ENCODE peak calls at places on chromosomes 7 and 10, in six cellular contexts. One of them, this sample, is unnamed.
A peak's percentile ranks its signal among the peaks of the same experiment; 100 is the strongest.

GRCh38 chr7:148472406-148472805 is 118.2 kb upstream of the C7orf33 start:
- DNase-seq in CD8-positive, alpha-beta memory T cell: no peak
- DNase-seq in neuronal stem cell: no peak
- DNase-seq in neural progenitor cell: no peak
- DNase-seq in heart left ventricle: no peak
- DNase-seq in lung: no peak
- DNase-seq in this sample: no peak

GRCh38 chr10:91493313-91493712 is 83.2 kb downstream of the HECTD2 start:
- DNase-seq in neuronal stem cell: no peak
- DNase-seq in heart left ventricle: no peak
- DNase-seq in lung: no peak
- DNase-seq in CD8-positive, alpha-beta memory T cell: no peak
- DNase-seq in neural progenitor cell: peak; percentile 3
- DNase-seq in this sample: no peak

GRCh38 chr10:120005408-120006280 is 113.1 kb downstream of the SEC23IP start:
- DNase-seq in neural progenitor cell: peak; percentile 43
- DNase-seq in neuronal stem cell: peak; percentile 42
- DNase-seq in heart left ventricle: no peak
- DNase-seq in CD8-positive, alpha-beta memory T cell: no peak
- DNase-seq in lung: no peak
- DNase-seq in this sample: no peak

GRCh38 chr10:71354771-71355170 is 35.7 kb downstream of the SLC29A3 start:
- DNase-seq in neuronal stem cell: no peak
- DNase-seq in neural progenitor cell: no peak
- DNase-seq in heart left ventricle: no peak
- DNase-seq in lung: no peak
- DNase-seq in CD8-positive, alpha-beta memory T cell: no peak
- DNase-seq in this sample: no peak

GRCh38 chr10:91022924-91023707 is 102.2 kb upstream of the ANKRD1 start:
- DNase-seq in CD8-positive, alpha-beta memory T cell: no peak
- DNase-seq in neuronal stem cell: no peak
- DNase-seq in neural progenitor cell: no peak
- DNase-seq in lung: no peak
- DNase-seq in heart left ventricle: no peak
- DNase-seq in this sample: no peak

GRCh38 chr7:73894851-73895441 is 34.0 kb downstream of the TMEM270 start:
- DNase-seq in heart left ventricle: peak; percentile 76
- DNase-seq in lung: peak; percentile 57
- DNase-seq in neuronal stem cell: no peak
- DNase-seq in CD8-positive, alpha-beta memory T cell: no peak
- DNase-seq in neural progenitor cell: no peak
- DNase-seq in this sample: no peak

GRCh38 chr10:129851941-129852650 is 112.0 kb downstream of the EBF3 start:
- DNase-seq in CD8-positive, alpha-beta memory T cell: no peak
- DNase-seq in lung: no peak
- DNase-seq in heart left ventricle: no peak
- DNase-seq in neuronal stem cell: no peak
- DNase-seq in neural progenitor cell: no peak
- DNase-seq in this sample: no peak

GRCh38 chr7:35800718-35801391 is at the start of gene SEPTIN7:
- DNase-seq in neural progenitor cell: peak; percentile 100
- DNase-seq in neuronal stem cell: peak; percentile 99
- DNase-seq in lung: peak; percentile 100
- DNase-seq in heart left ventricle: peak; percentile 100
- DNase-seq in CD8-positive, alpha-beta memory T cell: peak; percentile 99
- DNase-seq in this sample: peak; percentile 92

GRCh38 chr10:132774179-132774904 is 11.6 kb downstream of the NKX6-2 start:
- DNase-seq in CD8-positive, alpha-beta memory T cell: no peak
- DNase-seq in neural progenitor cell: no peak
- DNase-seq in heart left ventricle: no peak
- DNase-seq in neuronal stem cell: no peak
- DNase-seq in lung: no peak
- DNase-seq in this sample: no peak

GRCh38 chr7:24924375-24924774 is 55.6 kb downstream of the OSBPL3 start:
- DNase-seq in heart left ventricle: no peak
- DNase-seq in CD8-positive, alpha-beta memory T cell: peak; percentile 15
- DNase-seq in lung: no peak
- DNase-seq in neural progenitor cell: no peak
- DNase-seq in neuronal stem cell: no peak
- DNase-seq in this sample: no peak

GRCh38 chr7:22612776-22613175 is 112.8 kb upstream of the STEAP1B start:
- DNase-seq in neuronal stem cell: no peak
- DNase-seq in lung: no peak
- DNase-seq in CD8-positive, alpha-beta memory T cell: no peak
- DNase-seq in neural progenitor cell: no peak
- DNase-seq in heart left ventricle: no peak
- DNase-seq in this sample: no peak

GRCh38 chr7:37031571-37032257 is 307.4 kb upstream of the AOAH start:
- DNase-seq in heart left ventricle: peak; percentile 81
- DNase-seq in lung: peak; percentile 83
- DNase-seq in neuronal stem cell: peak; percentile 79
- DNase-seq in CD8-positive, alpha-beta memory T cell: no peak
- DNase-seq in neural progenitor cell: peak; percentile 54
- DNase-seq in this sample: peak; percentile 37

GRCh38 chr7:98869374-98870070 is at the start of gene TMEM130:
- DNase-seq in neuronal stem cell: no peak
- DNase-seq in lung: no peak
- DNase-seq in neural progenitor cell: peak; percentile 65
- DNase-seq in heart left ventricle: no peak
- DNase-seq in CD8-positive, alpha-beta memory T cell: no peak
- DNase-seq in this sample: no peak

GRCh38 chr10:77932016-77932715 is 5.6 kb upstream of the DLG5 start:
- DNase-seq in neuronal stem cell: no peak
- DNase-seq in lung: no peak
- DNase-seq in heart left ventricle: no peak
- DNase-seq in CD8-positive, alpha-beta memory T cell: no peak
- DNase-seq in neural progenitor cell: no peak
- DNase-seq in this sample: no peak

GRCh38 chr10:14380746-14381145 is 50.0 kb upstream of the FRMD4A start:
- DNase-seq in heart left ventricle: no peak
- DNase-seq in lung: no peak
- DNase-seq in neuronal stem cell: no peak
- DNase-seq in neural progenitor cell: no peak
- DNase-seq in CD8-positive, alpha-beta memory T cell: no peak
- DNase-seq in this sample: no peak

GRCh38 chr10:10131984-10132383 is 885.7 kb upstream of the CELF2 start:
- DNase-seq in neuronal stem cell: no peak
- DNase-seq in CD8-positive, alpha-beta memory T cell: no peak
- DNase-seq in heart left ventricle: no peak
- DNase-seq in neural progenitor cell: no peak
- DNase-seq in lung: no peak
- DNase-seq in this sample: no peak

GRCh38 chr10:119079572-119080520 is 771 bp downstream of the EIF3A start:
- DNase-seq in heart left ventricle: peak; percentile 82
- DNase-seq in neural progenitor cell: peak; percentile 78
- DNase-seq in lung: peak; percentile 79
- DNase-seq in neuronal stem cell: peak; percentile 45
- DNase-seq in CD8-positive, alpha-beta memory T cell: peak; percentile 57
- DNase-seq in this sample: no peak

GRCh38 chr10:63738410-63738809 is 217.2 kb downstream of the REEP3 start:
- DNase-seq in neuronal stem cell: no peak
- DNase-seq in neural progenitor cell: no peak
- DNase-seq in heart left ventricle: no peak
- DNase-seq in lung: no peak
- DNase-seq in CD8-positive, alpha-beta memory T cell: no peak
- DNase-seq in this sample: no peak

GRCh38 chr7:82384779-82385178 is 58.8 kb downstream of the CACNA2D1 start:
- DNase-seq in lung: no peak
- DNase-seq in heart left ventricle: no peak
- DNase-seq in neuronal stem cell: no peak
- DNase-seq in neural progenitor cell: no peak
- DNase-seq in CD8-positive, alpha-beta memory T cell: no peak
- DNase-seq in this sample: no peak

GRCh38 chr7:159060440-159060839 is 84.2 kb downstream of the VIPR2 start:
- DNase-seq in neural progenitor cell: no peak
- DNase-seq in CD8-positive, alpha-beta memory T cell: peak; percentile 24
- DNase-seq in heart left ventricle: no peak
- DNase-seq in neuronal stem cell: no peak
- DNase-seq in lung: no peak
- DNase-seq in this sample: no peak

GRCh38 chr7:128705891-128706333 is 33.2 kb upstream of the CALU start:
- DNase-seq in neural progenitor cell: no peak
- DNase-seq in CD8-positive, alpha-beta memory T cell: no peak
- DNase-seq in lung: no peak
- DNase-seq in neuronal stem cell: no peak
- DNase-seq in heart left ventricle: no peak
- DNase-seq in this sample: no peak

GRCh38 chr10:22670796-22671195 is 43.6 kb downstream of the PIP4K2A start:
- DNase-seq in CD8-positive, alpha-beta memory T cell: no peak
- DNase-seq in neural progenitor cell: no peak
- DNase-seq in lung: no peak
- DNase-seq in heart left ventricle: no peak
- DNase-seq in neuronal stem cell: no peak
- DNase-seq in this sample: no peak

GRCh38 chr7:150937848-150938561 is 40.1 kb downstream of the KCNH2 start:
- DNase-seq in CD8-positive, alpha-beta memory T cell: no peak
- DNase-seq in neural progenitor cell: peak; percentile 61
- DNase-seq in heart left ventricle: no peak
- DNase-seq in neuronal stem cell: no peak
- DNase-seq in lung: no peak
- DNase-seq in this sample: no peak

GRCh38 chr7:148905093-148905666 is 21.1 kb upstream of the EZH2 start:
- DNase-seq in neural progenitor cell: no peak
- DNase-seq in heart left ventricle: no peak
- DNase-seq in lung: no peak
- DNase-seq in neuronal stem cell: no peak
- DNase-seq in CD8-positive, alpha-beta memory T cell: no peak
- DNase-seq in this sample: no peak

GRCh38 chr10:81898518-81898917 is 23.5 kb downstream of the NRG3 start:
- DNase-seq in heart left ventricle: no peak
- DNase-seq in lung: no peak
- DNase-seq in CD8-positive, alpha-beta memory T cell: no peak
- DNase-seq in neuronal stem cell: no peak
- DNase-seq in neural progenitor cell: no peak
- DNase-seq in this sample: no peak
- H3K27ac ChIP-seq in heart left ventricle: no peak overlapping the region
- H3K27ac ChIP-seq in lung: no peak overlapping the region
- H3K27ac ChIP-seq in CD8-positive, alpha-beta memory T cell: no peak overlapping the region
- H3K27ac ChIP-seq in neuronal stem cell: no peak overlapping the region
- H3K27ac ChIP-seq in neural progenitor cell: no peak overlapping the region
- H3K27ac ChIP-seq in this sample: no peak overlapping the region

DNA sequence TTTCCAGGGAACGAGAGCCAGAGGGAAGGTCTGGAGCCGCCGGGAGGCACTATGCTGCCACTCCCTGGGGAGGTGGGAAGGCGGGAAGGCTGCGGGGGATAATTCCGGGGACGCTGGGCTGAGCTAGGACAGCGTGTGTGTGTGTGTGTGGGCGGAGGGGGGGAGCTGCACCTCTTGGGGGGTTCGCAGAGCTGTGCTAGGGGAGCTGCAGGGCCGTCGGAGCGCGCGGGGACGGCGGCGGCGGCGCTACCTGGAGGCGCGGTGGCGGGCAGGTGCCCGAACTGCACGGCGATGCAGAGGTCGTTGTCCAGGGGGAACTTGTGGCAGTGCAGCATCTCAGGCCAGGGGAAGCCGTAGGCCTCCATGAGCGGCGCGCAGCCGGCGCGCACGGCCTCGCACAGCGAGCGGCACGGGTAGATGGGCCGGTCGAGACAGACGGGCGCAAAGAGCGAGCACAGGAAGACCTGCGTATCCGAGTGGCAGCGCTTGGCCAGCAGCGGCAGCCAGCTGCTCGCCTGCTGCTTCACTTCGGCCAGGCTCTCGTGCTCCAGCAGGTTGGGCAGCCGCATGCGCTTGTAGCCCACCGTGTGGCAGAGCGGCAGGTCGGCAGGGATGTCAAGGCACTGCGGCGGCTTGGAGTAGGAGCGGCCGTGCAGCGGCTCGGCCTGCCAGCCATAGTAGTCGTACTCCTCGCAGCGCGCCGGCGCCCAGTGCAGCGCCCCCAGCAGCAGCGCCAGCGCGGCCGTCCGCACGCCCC is 566 bp downstream of the SFRP5 start:
- DNase-seq in lung: no peak
- DNase-seq in neuronal stem cell: no peak
- DNase-seq in heart left ventricle: no peak
- DNase-seq in neural progenitor cell: peak; percentile 82
- DNase-seq in CD8-positive, alpha-beta memory T cell: no peak
- DNase-seq in this sample: no peak
- H3K27me3 ChIP-seq in lung: peaks cover 14% of the 10 kb centered on the region
- H3K27me3 ChIP-seq in neuronal stem cell: peaks cover 51% of the 10 kb centered on the region
- H3K27me3 ChIP-seq in heart left ventricle: peaks cover 28% of the 10 kb centered on the region
- H3K27me3 ChIP-seq in neural progenitor cell: peaks cover 68% of the 10 kb centered on the region
- H3K27me3 ChIP-seq in CD8-positive, alpha-beta memory T cell: peaks cover 13% of the 10 kb centered on the region
- H3K27me3 ChIP-seq in this sample: peaks cover 23% of the 10 kb centered on the region

GRCh38 chr10:123831259-123831658 is 60.3 kb downstream of the CPXM2 start:
- DNase-seq in neural progenitor cell: no peak
- DNase-seq in lung: no peak
- DNase-seq in CD8-positive, alpha-beta memory T cell: no peak
- DNase-seq in heart left ventricle: no peak
- DNase-seq in neuronal stem cell: no peak
- DNase-seq in this sample: no peak
- H3K36me3 ChIP-seq in neural progenitor cell: no peaks in the 10 kb centered on the region
- H3K36me3 ChIP-seq in lung: no peaks in the 10 kb centered on the region
- H3K36me3 ChIP-seq in CD8-positive, alpha-beta memory T cell: no peaks in the 10 kb centered on the region
- H3K36me3 ChIP-seq in heart left ventricle: no peaks in the 10 kb centered on the region
- H3K36me3 ChIP-seq in neuronal stem cell: no peaks in the 10 kb centered on the region
- H3K36me3 ChIP-seq in this sample: no peaks in the 10 kb centered on the region

DNA sequence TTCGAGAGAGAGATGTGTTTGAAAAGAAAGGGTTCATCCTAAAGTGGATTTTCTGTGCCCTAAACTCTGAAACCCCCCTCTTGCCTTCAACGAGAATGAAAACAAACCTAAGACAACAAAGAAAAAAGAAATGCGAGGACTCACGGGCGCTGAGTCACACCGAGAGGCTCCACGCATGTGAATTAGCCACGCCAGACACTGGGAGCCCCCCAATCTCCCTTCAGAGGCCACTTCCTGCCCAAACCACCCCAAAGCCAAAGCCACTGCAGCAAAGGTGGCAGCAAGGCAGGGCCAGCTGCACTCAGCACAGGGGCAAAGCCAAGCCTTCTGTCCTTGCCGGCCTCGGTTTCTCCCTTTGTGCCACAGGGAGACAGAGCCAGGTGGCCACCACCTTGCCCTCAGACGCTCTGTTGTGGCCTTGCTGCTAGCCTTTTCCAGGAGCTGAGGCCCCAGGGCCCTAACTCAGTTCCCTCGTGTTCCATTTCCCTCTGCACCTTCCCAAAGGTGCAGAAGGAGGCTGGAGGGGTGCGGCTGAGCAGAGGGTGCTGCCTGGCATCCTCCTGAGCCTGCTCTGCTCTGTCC is 93.3 kb downstream of the FAM53B start:
- DNase-seq in neuronal stem cell: no peak
- DNase-seq in CD8-positive, alpha-beta memory T cell: peak; percentile 81
- DNase-seq in heart left ventricle: no peak
- DNase-seq in neural progenitor cell: no peak
- DNase-seq in lung: no peak
- DNase-seq in this sample: no peak
- H3K27ac ChIP-seq in neuronal stem cell: no peak overlapping the region
- H3K27ac ChIP-seq in CD8-positive, alpha-beta memory T cell: peak overlapping the region; percentile 75
- H3K27ac ChIP-seq in heart left ventricle: no peak overlapping the region
- H3K27ac ChIP-seq in neural progenitor cell: peak overlapping the region; percentile 29
- H3K27ac ChIP-seq in lung: peak overlapping the region; percentile 11
- H3K27ac ChIP-seq in this sample: no peak overlapping the region